ENCODE peak calls at places on chromosomes 7 and 10, in ten cellular contexts. One of them, this sample, is unnamed.

GRCh38 chr7:35723011-35723410 is 28.1 kb upstream of the HERPUD2 start:
- DNase-seq in hepatocyte: no peak
- DNase-seq in fibroblast of villous mesenchyme: no peak
- DNase-seq in left ventricle myocardium inferior: no peak
- DNase-seq in AG04450: no peak
- DNase-seq in colonic mucosa: no peak
- DNase-seq in GM23338: no peak
- DNase-seq in body of pancreas: no peak
- DNase-seq in HCT116: no peak
- DNase-seq in fibroblast of lung: peak; percentile 20
- DNase-seq in this sample: no peak

GRCh38 chr10:127848226-127848625 is 44.5 kb downstream of the CLRN3 start:
- DNase-seq in fibroblast of lung: no peak
- DNase-seq in GM23338: no peak
- DNase-seq in colonic mucosa: no peak
- DNase-seq in hepatocyte: no peak
- DNase-seq in fibroblast of villous mesenchyme: no peak
- DNase-seq in body of pancreas: no peak
- DNase-seq in AG04450: no peak
- DNase-seq in left ventricle myocardium inferior: no peak
- DNase-seq in HCT116: no peak
- DNase-seq in this sample: no peak

GRCh38 chr7:157555308-157555707 is 218.5 kb downstream of the DNAJB6 start:
- DNase-seq in body of pancreas: no peak
- DNase-seq in AG04450: no peak
- DNase-seq in hepatocyte: peak; percentile 28
- DNase-seq in left ventricle myocardium inferior: no peak
- DNase-seq in fibroblast of lung: peak; percentile 6
- DNase-seq in GM23338: no peak
- DNase-seq in HCT116: no peak
- DNase-seq in fibroblast of villous mesenchyme: no peak
- DNase-seq in colonic mucosa: peak; percentile 29
- DNase-seq in this sample: no peak

GRCh38 chr7:123494193-123494796 is 40.1 kb downstream of the IQUB start:
- DNase-seq in left ventricle myocardium inferior: no peak
- DNase-seq in fibroblast of lung: peak; percentile 60
- DNase-seq in HCT116: peak; percentile 21
- DNase-seq in body of pancreas: peak; percentile 26
- DNase-seq in colonic mucosa: peak; percentile 31
- DNase-seq in hepatocyte: peak; percentile 62
- DNase-seq in GM23338: peak; percentile 53
- DNase-seq in fibroblast of villous mesenchyme: peak; percentile 53
- DNase-seq in AG04450: no peak
- DNase-seq in this sample: no peak

GRCh38 chr10:93542358-93542791 is 24.1 kb upstream of the FFAR4 start:
- DNase-seq in colonic mucosa: peak; percentile 86
- DNase-seq in GM23338: no peak
- DNase-seq in fibroblast of villous mesenchyme: peak; percentile 52
- DNase-seq in fibroblast of lung: peak; percentile 39
- DNase-seq in AG04450: no peak
- DNase-seq in left ventricle myocardium inferior: peak; percentile 71
- DNase-seq in HCT116: no peak
- DNase-seq in hepatocyte: peak; percentile 79
- DNase-seq in body of pancreas: peak; percentile 36
- DNase-seq in this sample: peak; percentile 74

GRCh38 chr7:104841798-104842197 is 172.2 kb upstream of the KMT2E start:
- DNase-seq in body of pancreas: no peak
- DNase-seq in hepatocyte: no peak
- DNase-seq in fibroblast of villous mesenchyme: no peak
- DNase-seq in AG04450: no peak
- DNase-seq in left ventricle myocardium inferior: no peak
- DNase-seq in fibroblast of lung: no peak
- DNase-seq in colonic mucosa: no peak
- DNase-seq in HCT116: no peak
- DNase-seq in GM23338: no peak
- DNase-seq in this sample: no peak

GRCh38 chr7:140594131-140594691 is 46.4 kb downstream of the DENND2A start:
- DNase-seq in HCT116: no peak
- DNase-seq in GM23338: no peak
- DNase-seq in AG04450: no peak
- DNase-seq in fibroblast of villous mesenchyme: no peak
- DNase-seq in fibroblast of lung: no peak
- DNase-seq in hepatocyte: no peak
- DNase-seq in colonic mucosa: no peak
- DNase-seq in left ventricle myocardium inferior: peak; percentile 56
- DNase-seq in body of pancreas: no peak
- DNase-seq in this sample: no peak

GRCh38 chr7:124597509-124597908 is 168.1 kb downstream of the GPR37 start:
- DNase-seq in body of pancreas: no peak
- DNase-seq in hepatocyte: no peak
- DNase-seq in GM23338: no peak
- DNase-seq in fibroblast of lung: no peak
- DNase-seq in AG04450: no peak
- DNase-seq in left ventricle myocardium inferior: no peak
- DNase-seq in colonic mucosa: no peak
- DNase-seq in fibroblast of villous mesenchyme: no peak
- DNase-seq in HCT116: no peak
- DNase-seq in this sample: no peak

GRCh38 chr7:27151341-27151944 is 940 bp downstream of the HOXA3 start:
- DNase-seq in hepatocyte: no peak
- DNase-seq in colonic mucosa: peak; percentile 36
- DNase-seq in body of pancreas: no peak
- DNase-seq in HCT116: no peak
- DNase-seq in fibroblast of villous mesenchyme: no peak
- DNase-seq in AG04450: no peak
- DNase-seq in fibroblast of lung: no peak
- DNase-seq in GM23338: peak; percentile 9
- DNase-seq in left ventricle myocardium inferior: peak; percentile 12
- DNase-seq in this sample: no peak

GRCh38 chr7:27150568-27151340 is 1.6 kb downstream of the HOXA3 start:
- DNase-seq in left ventricle myocardium inferior: peak; percentile 51
- DNase-seq in fibroblast of lung: peak; percentile 87
- DNase-seq in GM23338: peak; percentile 85
- DNase-seq in colonic mucosa: peak; percentile 81
- DNase-seq in fibroblast of villous mesenchyme: peak; percentile 77
- DNase-seq in hepatocyte: peak; percentile 91
- DNase-seq in body of pancreas: peak; percentile 62
- DNase-seq in HCT116: no peak
- DNase-seq in AG04450: no peak
- DNase-seq in this sample: no peak

GRCh38 chr7:27153526-27153925 is 1.1 kb upstream of the HOXA3 start:
- DNase-seq in colonic mucosa: peak; percentile 25
- DNase-seq in fibroblast of villous mesenchyme: no peak
- DNase-seq in hepatocyte: no peak
- DNase-seq in fibroblast of lung: no peak
- DNase-seq in HCT116: no peak
- DNase-seq in AG04450: no peak
- DNase-seq in body of pancreas: no peak
- DNase-seq in GM23338: no peak
- DNase-seq in left ventricle myocardium inferior: no peak
- DNase-seq in this sample: no peak

GRCh38 chr7:27152816-27153486 is 568 bp upstream of the HOXA3 start:
- DNase-seq in left ventricle myocardium inferior: no peak
- DNase-seq in body of pancreas: no peak
- DNase-seq in hepatocyte: no peak
- DNase-seq in fibroblast of villous mesenchyme: no peak
- DNase-seq in HCT116: no peak
- DNase-seq in GM23338: peak; percentile 46
- DNase-seq in colonic mucosa: peak; percentile 30
- DNase-seq in fibroblast of lung: no peak
- DNase-seq in AG04450: no peak
- DNase-seq in this sample: peak; percentile 34

GRCh38 chr7:27151945-27152815 is at the start of gene HOXA3:
- DNase-seq in body of pancreas: no peak
- DNase-seq in colonic mucosa: peak; percentile 93
- DNase-seq in fibroblast of villous mesenchyme: peak; percentile 92
- DNase-seq in AG04450: no peak
- DNase-seq in fibroblast of lung: peak; percentile 74
- DNase-seq in GM23338: peak; percentile 6
- DNase-seq in hepatocyte: no peak
- DNase-seq in left ventricle myocardium inferior: peak; percentile 9
- DNase-seq in HCT116: no peak
- DNase-seq in this sample: peak; percentile 47
- H3K4me3 ChIP-seq in body of pancreas: no peak within 1 kb of the TSS
- H3K4me3 ChIP-seq in colonic mucosa: peak within 1 kb of the TSS; percentile 55
- H3K4me3 ChIP-seq in fibroblast of villous mesenchyme: peak within 1 kb of the TSS; percentile 77
- H3K4me3 ChIP-seq in AG04450: peak within 1 kb of the TSS; percentile 73
- H3K4me3 ChIP-seq in fibroblast of lung: peak within 1 kb of the TSS; percentile 61
- H3K4me3 ChIP-seq in GM23338: peak within 1 kb of the TSS; percentile 43
- H3K4me3 ChIP-seq in hepatocyte: peak within 1 kb of the TSS; percentile 18
- H3K4me3 ChIP-seq in left ventricle myocardium inferior: peak within 1 kb of the TSS; percentile 55
- H3K4me3 ChIP-seq in HCT116: peak within 1 kb of the TSS; percentile 60
- H3K4me3 ChIP-seq in this sample: no peak within 1 kb of the TSS

GRCh38 chr10:22335204-22335956 is 9.9 kb upstream of the SPAG6 start:
- DNase-seq in fibroblast of villous mesenchyme: peak; percentile 60
- DNase-seq in AG04450: no peak
- DNase-seq in colonic mucosa: peak; percentile 53
- DNase-seq in hepatocyte: peak; percentile 72
- DNase-seq in GM23338: peak; percentile 78
- DNase-seq in HCT116: no peak
- DNase-seq in left ventricle myocardium inferior: no peak
- DNase-seq in fibroblast of lung: peak; percentile 62
- DNase-seq in body of pancreas: peak; percentile 43
- DNase-seq in this sample: peak; percentile 50

GRCh38 chr10:22334414-22335203 is 10.7 kb upstream of the SPAG6 start:
- DNase-seq in colonic mucosa: peak; percentile 34
- DNase-seq in left ventricle myocardium inferior: no peak
- DNase-seq in GM23338: peak; percentile 90
- DNase-seq in hepatocyte: peak; percentile 66
- DNase-seq in HCT116: no peak
- DNase-seq in body of pancreas: no peak
- DNase-seq in AG04450: no peak
- DNase-seq in fibroblast of lung: no peak
- DNase-seq in fibroblast of villous mesenchyme: no peak
- DNase-seq in this sample: peak; percentile 28

GRCh38 chr10:22333167-22333566 is 12.1 kb upstream of the SPAG6 start:
- DNase-seq in body of pancreas: no peak
- DNase-seq in fibroblast of villous mesenchyme: no peak
- DNase-seq in hepatocyte: no peak
- DNase-seq in fibroblast of lung: no peak
- DNase-seq in left ventricle myocardium inferior: no peak
- DNase-seq in colonic mucosa: no peak
- DNase-seq in HCT116: no peak
- DNase-seq in GM23338: no peak
- DNase-seq in AG04450: no peak
- DNase-seq in this sample: no peak

GRCh38 chr10:22332116-22332692 is 11.3 kb downstream of the BMI1 start:
- DNase-seq in left ventricle myocardium inferior: no peak
- DNase-seq in fibroblast of villous mesenchyme: no peak
- DNase-seq in fibroblast of lung: no peak
- DNase-seq in hepatocyte: no peak
- DNase-seq in body of pancreas: no peak
- DNase-seq in GM23338: no peak
- DNase-seq in colonic mucosa: no peak
- DNase-seq in HCT116: no peak
- DNase-seq in AG04450: no peak
- DNase-seq in this sample: no peak

DNA sequence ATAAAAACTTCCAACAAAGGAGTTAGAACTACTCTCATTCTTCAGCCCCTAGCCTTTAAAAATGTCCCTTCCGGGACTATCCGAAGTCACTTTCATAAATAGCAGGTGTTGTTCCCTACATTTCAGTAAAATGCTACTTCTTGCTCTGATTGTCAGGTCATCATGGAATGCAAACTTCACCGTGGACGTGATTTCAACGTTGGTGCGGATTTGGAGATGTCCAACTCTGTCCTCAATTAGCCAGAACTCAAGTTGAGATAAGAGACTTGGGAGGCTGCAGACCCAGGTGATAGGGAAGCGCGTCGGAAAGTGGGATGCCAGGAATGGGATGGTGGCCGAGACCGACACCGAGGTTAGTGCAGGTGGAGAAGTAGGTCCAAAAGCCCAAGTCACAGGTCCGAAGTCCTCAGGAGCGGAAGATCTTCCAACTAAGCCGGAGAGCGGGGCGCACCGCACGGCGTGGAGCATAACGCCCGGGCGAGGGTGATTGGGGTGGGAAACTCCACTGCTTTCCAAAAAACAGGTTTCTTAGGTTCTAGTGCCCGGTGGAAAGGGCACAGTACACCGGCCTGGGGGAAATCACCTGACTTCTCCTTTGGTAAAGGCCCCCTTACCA is 11.5 kb upstream of the SPAG6 start:
- DNase-seq in hepatocyte: no peak
- DNase-seq in fibroblast of lung: no peak
- DNase-seq in body of pancreas: no peak
- DNase-seq in colonic mucosa: no peak
- DNase-seq in GM23338: no peak
- DNase-seq in left ventricle myocardium inferior: no peak
- DNase-seq in HCT116: no peak
- DNase-seq in fibroblast of villous mesenchyme: no peak
- DNase-seq in AG04450: no peak
- DNase-seq in this sample: no peak
- H3K4me3 ChIP-seq in hepatocyte: peak overlapping the region; percentile 9
- H3K4me3 ChIP-seq in fibroblast of lung: no peak overlapping the region
- H3K4me3 ChIP-seq in body of pancreas: no peak overlapping the region
- H3K4me3 ChIP-seq in colonic mucosa: no peak overlapping the region
- H3K4me3 ChIP-seq in GM23338: peak overlapping the region; percentile 50
- H3K4me3 ChIP-seq in left ventricle myocardium inferior: peak overlapping the region; percentile 65
- H3K4me3 ChIP-seq in HCT116: no peak overlapping the region
- H3K4me3 ChIP-seq in fibroblast of villous mesenchyme: no peak overlapping the region
- H3K4me3 ChIP-seq in AG04450: no peak overlapping the region
- H3K4me3 ChIP-seq in this sample: no peak overlapping the region

GRCh38 chr10:43228783-43229207 is 38.1 kb downstream of the RASGEF1A start:
- DNase-seq in colonic mucosa: no peak
- DNase-seq in AG04450: no peak
- DNase-seq in GM23338: no peak
- DNase-seq in HCT116: no peak
- DNase-seq in fibroblast of villous mesenchyme: no peak
- DNase-seq in left ventricle myocardium inferior: peak; percentile 10
- DNase-seq in body of pancreas: peak; percentile 4
- DNase-seq in hepatocyte: no peak
- DNase-seq in fibroblast of lung: no peak
- DNase-seq in this sample: peak; percentile 53
- H3K4me3 ChIP-seq in colonic mucosa: peak overlapping the region; percentile 46
- H3K4me3 ChIP-seq in AG04450: no peak overlapping the region
- H3K4me3 ChIP-seq in GM23338: peak overlapping the region; percentile 75
- H3K4me3 ChIP-seq in HCT116: peak overlapping the region; percentile 48
- H3K4me3 ChIP-seq in fibroblast of villous mesenchyme: no peak overlapping the region
- H3K4me3 ChIP-seq in left ventricle myocardium inferior: peak overlapping the region; percentile 57
- H3K4me3 ChIP-seq in body of pancreas: no peak overlapping the region
- H3K4me3 ChIP-seq in hepatocyte: no peak overlapping the region
- H3K4me3 ChIP-seq in fibroblast of lung: no peak overlapping the region
- H3K4me3 ChIP-seq in this sample: peak overlapping the region; percentile 41

GRCh38 chr10:4048245-4048864 is 263.3 kb upstream of the KLF6 start:
- DNase-seq in left ventricle myocardium inferior: no peak
- DNase-seq in hepatocyte: no peak
- DNase-seq in body of pancreas: no peak
- DNase-seq in colonic mucosa: no peak
- DNase-seq in fibroblast of lung: no peak
- DNase-seq in GM23338: no peak
- DNase-seq in HCT116: no peak
- DNase-seq in AG04450: no peak
- DNase-seq in fibroblast of villous mesenchyme: no peak
- DNase-seq in this sample: no peak

GRCh38 chr10:4051011-4051407 is 266.0 kb upstream of the KLF6 start:
- DNase-seq in left ventricle myocardium inferior: no peak
- DNase-seq in hepatocyte: no peak
- DNase-seq in fibroblast of villous mesenchyme: peak; percentile 76
- DNase-seq in body of pancreas: no peak
- DNase-seq in colonic mucosa: no peak
- DNase-seq in GM23338: no peak
- DNase-seq in AG04450: no peak
- DNase-seq in HCT116: no peak
- DNase-seq in fibroblast of lung: peak; percentile 83
- DNase-seq in this sample: no peak

GRCh38 chr10:4050061-4050460 is 265.1 kb upstream of the KLF6 start:
- DNase-seq in colonic mucosa: no peak
- DNase-seq in GM23338: no peak
- DNase-seq in AG04450: no peak
- DNase-seq in fibroblast of lung: no peak
- DNase-seq in hepatocyte: no peak
- DNase-seq in fibroblast of villous mesenchyme: no peak
- DNase-seq in HCT116: no peak
- DNase-seq in left ventricle myocardium inferior: no peak
- DNase-seq in body of pancreas: no peak
- DNase-seq in this sample: no peak

GRCh38 chr10:4053940-4054339 is 268.9 kb upstream of the KLF6 start:
- DNase-seq in fibroblast of lung: no peak
- DNase-seq in HCT116: no peak
- DNase-seq in hepatocyte: no peak
- DNase-seq in fibroblast of villous mesenchyme: peak; percentile 57
- DNase-seq in GM23338: no peak
- DNase-seq in left ventricle myocardium inferior: no peak
- DNase-seq in AG04450: no peak
- DNase-seq in body of pancreas: no peak
- DNase-seq in colonic mucosa: no peak
- DNase-seq in this sample: no peak

GRCh38 chr10:4051408-4052151 is 266.6 kb upstream of the KLF6 start:
- DNase-seq in GM23338: no peak
- DNase-seq in HCT116: no peak
- DNase-seq in colonic mucosa: no peak
- DNase-seq in hepatocyte: no peak
- DNase-seq in fibroblast of lung: peak; percentile 57
- DNase-seq in body of pancreas: no peak
- DNase-seq in left ventricle myocardium inferior: no peak
- DNase-seq in fibroblast of villous mesenchyme: no peak
- DNase-seq in AG04450: no peak
- DNase-seq in this sample: no peak
- H3K4me3 ChIP-seq in GM23338: no peak overlapping the region
- H3K4me3 ChIP-seq in HCT116: no peak overlapping the region
- H3K4me3 ChIP-seq in colonic mucosa: no peak overlapping the region
- H3K4me3 ChIP-seq in hepatocyte: no peak overlapping the region
- H3K4me3 ChIP-seq in fibroblast of lung: peak overlapping the region; percentile 47
- H3K4me3 ChIP-seq in body of pancreas: no peak overlapping the region
- H3K4me3 ChIP-seq in left ventricle myocardium inferior: peak overlapping the region; percentile 54
- H3K4me3 ChIP-seq in fibroblast of villous mesenchyme: peak overlapping the region; percentile 42
- H3K4me3 ChIP-seq in AG04450: peak overlapping the region; percentile 17
- H3K4me3 ChIP-seq in this sample: no peak overlapping the region